ENCODE peak calls at places on chromosomes 7 and 10, in six cellular contexts. K, G, U, H, F and I are unnamed samples.

GRCh38 chr7:3695602-3696001 is 394.6 kb downstream of the SDK1 start:
- DNase-seq in K (peak), G (no peak), U (no peak), H (no peak), F (no peak), I (no peak)

GRCh38 chr10:46525177-46525823 is 31.2 kb downstream of the GPRIN2 start:
- DNase-seq in K (peak), G (no peak), U (no peak), H (no peak), F (peak), I (peak)

GRCh38 chr7:3648276-3648675 is 347.2 kb downstream of the SDK1 start:
- DNase-seq in K (no peak), G (no peak), U (no peak), H (no peak), F (no peak), I (no peak)

GRCh38 chr7:82051641-82052040 is 281.8 kb upstream of the HGF start:
- DNase-seq in K (peak), G (no peak), U (no peak), H (no peak), F (no peak), I (no peak)

GRCh38 chr10:72291019-72291532 is 17.4 kb downstream of the DDIT4 start:
- DNase-seq in K (no peak), G (no peak), U (no peak), H (peak), F (no peak), I (peak)

GRCh38 chr7:69880848-69881247 is 282.6 kb downstream of the AUTS2 start:
- DNase-seq in K (no peak), G (no peak), U (no peak), H (no peak), F (no peak), I (no peak)

GRCh38 chr7:80609732-80610131 is 28.7 kb upstream of the CD36 start:
- DNase-seq in K (no peak), G (no peak), U (no peak), H (no peak), F (no peak), I (no peak)

GRCh38 chr7:45292481-45292880 is 134.9 kb downstream of the RAMP3 start:
- DNase-seq in K (no peak), G (no peak), U (no peak), H (no peak), F (no peak), I (no peak)

GRCh38 chr7:33287738-33288137 is 158.4 kb downstream of the BBS9 start:
- DNase-seq in K (peak), G (no peak), U (no peak), H (no peak), F (no peak), I (no peak)

GRCh38 chr10:72735288-72735926 is 43.5 kb downstream of the MCU start:
- DNase-seq in K (no peak), G (no peak), U (no peak), H (no peak), F (no peak), I (no peak)

GRCh38 chr7:50982626-50983025 is 199.9 kb upstream of the GRB10 start:
- DNase-seq in K (peak), G (no peak), U (no peak), H (no peak), F (no peak), I (peak)

GRCh38 chr10:3538850-3539531 is 246.0 kb downstream of the KLF6 start:
- DNase-seq in K (peak), G (no peak), U (no peak), H (peak), F (peak), I (peak)

GRCh38 chr10:132732518-132732917 is 53.4 kb downstream of the NKX6-2 start:
- DNase-seq in K (no peak), G (no peak), U (no peak), H (no peak), F (no peak), I (no peak)

GRCh38 chr7:46993396-46993795 is 588.5 kb downstream of the TNS3 start:
- DNase-seq in K (no peak), G (no peak), U (no peak), H (no peak), F (no peak), I (no peak)

GRCh38 chr7:45921381-45921698 is 268 bp upstream of the IGFBP3 start:
- DNase-seq in K (no peak), G (no peak), U (no peak), H (no peak), F (no peak), I (no peak)

GRCh38 chr7:64581929-64582894 is 19.3 kb upstream of the ZNF680 start:
- DNase-seq in K (no peak), G (no peak), U (no peak), H (peak), F (no peak), I (no peak)

GRCh38 chr10:78417425-78418370 is 384.0 kb downstream of the RPS24 start:
- DNase-seq in K (no peak), G (no peak), U (no peak), H (no peak), F (no peak), I (no peak)

GRCh38 chr10:123891147-123892011 is at the start of gene CPXM2:
- DNase-seq in K (no peak), G (no peak), U (no peak), H (no peak), F (no peak), I (no peak)

GRCh38 chr10:55065185-55065584 is 264.2 kb upstream of the PCDH15 start:
- DNase-seq in K (no peak), G (no peak), U (peak), H (no peak), F (no peak), I (no peak)

GRCh38 chr10:36038316-36038715 is 396.2 kb upstream of the FZD8 start:
- DNase-seq in K (no peak), G (no peak), U (no peak), H (no peak), F (no peak), I (no peak)

GRCh38 chr7:15686209-15686956 is at the start of gene MEOX2:
- DNase-seq in K (peak), G (no peak), U (no peak), H (no peak), F (peak), I (no peak)

GRCh38 chr7:132655071-132655761 is 78.9 kb upstream of the PLXNA4 start:
- DNase-seq in K (no peak), G (no peak), U (no peak), H (no peak), F (peak), I (peak)

GRCh38 chr7:158992759-158993158 is 136.4 kb downstream of the DYNC2I1 start:
- DNase-seq in K (no peak), G (no peak), U (no peak), H (no peak), F (no peak), I (no peak)

GRCh38 chr7:5053175-5053574 is 7.5 kb downstream of the RBAK start:
- DNase-seq in K (no peak), G (no peak), U (no peak), H (no peak), F (no peak), I (no peak)

GRCh38 chr7:76394962-76395361 is 14.5 kb downstream of the SSC4D start:
- DNase-seq in K (no peak), G (no peak), U (no peak), H (no peak), F (no peak), I (no peak)

GRCh38 chr7:140977351-140978140 is 37.2 kb downstream of the MRPS33 start:
- DNase-seq in K (no peak), G (no peak), U (no peak), H (no peak), F (no peak), I (peak)

GRCh38 chr10:91598211-91598981 is 34.5 kb downstream of the PPP1R3C start:
- DNase-seq in K (peak), G (no peak), U (no peak), H (no peak), F (peak), I (no peak)

DNA sequence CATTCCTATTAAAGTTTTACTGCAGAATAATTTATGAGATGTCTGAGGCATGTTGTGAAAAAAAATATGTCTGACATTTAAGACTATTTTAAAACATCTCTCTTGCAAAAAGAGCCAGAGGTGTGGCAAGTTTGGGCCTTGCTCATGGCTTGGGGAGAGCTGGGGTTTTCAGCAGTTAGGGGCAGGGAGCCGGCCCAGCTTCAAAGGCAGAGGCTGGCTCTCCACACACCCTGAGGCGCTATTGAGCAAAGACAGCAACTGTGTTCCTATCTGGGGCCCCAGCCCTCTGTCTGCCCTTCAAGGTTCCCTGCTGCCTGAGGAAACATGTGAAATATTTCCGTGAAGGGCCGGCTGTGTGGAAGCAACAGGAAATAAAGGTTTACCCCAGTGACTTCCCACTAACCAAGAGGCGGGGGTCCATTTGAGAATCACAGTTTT is 94.0 kb downstream of the SORBS1 start:
- DNase-seq in K (no peak), G (no peak), U (peak), H (peak), F (peak), I (peak)
- TF ChIP-seq MAX in K (no peak), G (no peak), U (peak), H (no peak), F (no peak), I (no peak)

DNA sequence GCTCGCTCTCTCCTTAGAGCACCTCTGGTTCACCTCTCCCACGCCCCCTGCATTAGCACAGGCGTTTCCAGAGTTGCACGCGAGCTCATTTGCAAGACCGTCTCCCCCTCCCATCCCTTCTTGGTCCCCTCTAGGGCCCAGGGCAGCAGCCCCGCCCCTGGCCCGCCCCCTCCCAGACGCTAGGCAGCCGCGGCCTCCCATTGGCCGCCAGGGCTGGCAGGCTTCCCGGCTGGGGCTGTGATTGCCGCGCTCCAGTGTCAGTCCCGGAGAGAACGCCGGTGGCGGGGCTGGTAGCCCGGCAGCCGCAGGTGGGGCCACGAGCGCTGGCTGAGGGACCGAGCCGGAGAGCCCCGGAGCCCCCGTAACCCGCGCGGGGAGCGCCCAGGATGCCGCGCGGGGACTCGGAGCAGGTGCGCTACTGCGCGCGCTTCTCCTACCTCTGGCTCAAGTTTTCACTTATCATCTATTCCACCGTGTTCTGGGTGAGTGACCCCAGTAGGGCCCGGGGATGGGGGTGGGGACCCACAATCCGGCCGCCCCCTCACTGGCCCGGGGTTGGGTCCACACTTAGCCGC is at the start of gene TSPAN15:
- DNase-seq in K (peak), G (peak), U (peak), H (peak), F (peak), I (peak)
- TF ChIP-seq MYC in K (no peak), G (no peak), U (no peak), H (no peak), F (no peak), I (no peak)

GRCh38 chr7:27152816-27153486 is 568 bp upstream of the HOXA3 start:
- DNase-seq in K (no peak), G (no peak), U (no peak), H (no peak), F (no peak), I (no peak)

GRCh38 chr7:27150568-27151340 is 1.6 kb downstream of the HOXA3 start:
- DNase-seq in K (peak), G (no peak), U (peak), H (peak), F (peak), I (peak)

GRCh38 chr7:27151341-27151944 is 940 bp downstream of the HOXA3 start:
- DNase-seq in K (no peak), G (no peak), U (no peak), H (no peak), F (no peak), I (no peak)

GRCh38 chr7:27153526-27153925 is 1.1 kb upstream of the HOXA3 start:
- DNase-seq in K (no peak), G (no peak), U (no peak), H (no peak), F (no peak), I (no peak)

GRCh38 chr7:27151945-27152815 is at the start of gene HOXA3:
- DNase-seq in K (no peak), G (no peak), U (no peak), H (no peak), F (peak), I (peak)
- TF ChIP-seq POLR2A in K (no peak), G (no peak), U (no peak), H (no peak), F (peak), I (no peak)

GRCh38 chr10:130455791-130456190 is 319.6 kb downstream of the GLRX3 start:
- DNase-seq in K (no peak), G (no peak), U (no peak), H (no peak), F (no peak), I (no peak)
- TF ChIP-seq MAX in K (no peak), G (no peak), U (no peak), H (no peak), F (no peak), I (no peak)